ENCODE peak calls at places on chromosomes 4 and X, in eight cellular contexts. P is HEK293T; S is GM12892; T is non-pigmented ciliary epithelial cell; F is nucleus accumbens; K is germinal center; G is stimulated activated CD8-positive, alpha-beta memory T cell treated with anti-CD3 and anti-CD28 coated beads, Interleukin-4, amount 100 ng/mL, for 48 hours; L is SHP77. A is an unnamed sample.

GRCh38 chr4:185357220-185357619 is 38.5 kb downstream of the LRP2BP start:
- DNase-seq in P (no peak), S (no peak), T (no peak), F (no peak), K (no peak), G (no peak), L (no peak), A (no peak)

GRCh38 chr4:184950117-184950830 is 68.0 kb upstream of the HELT start:
- DNase-seq in P (no peak), S (no peak), T (no peak), F (no peak), K (no peak), G (no peak), L (no peak), A (no peak)

GRCh38 chr4:120685756-120686278 is 236.7 kb downstream of the PRDM5 start:
- DNase-seq in P (no peak), S (no peak), T (no peak), F (no peak), K (no peak), G (no peak), L (no peak), A (no peak)

GRCh38 chrX:13220916-13221315 is 98.9 kb downstream of the ATXN3L start:
- DNase-seq in P (no peak), S (no peak), T (peak; percentile 59), F (no peak), K (no peak), G (no peak), L (no peak), A (no peak)

GRCh38 chr4:6918345-6918744 is 8.7 kb downstream of the TBC1D14 start:
- DNase-seq in P (no peak), S (no peak), T (no peak), F (no peak), K (no peak), G (no peak), L (no peak), A (no peak)

GRCh38 chr4:184287697-184288255 is 70.1 kb upstream of the ENPP6 start:
- DNase-seq in P (no peak), S (no peak), T (peak; percentile 27), F (no peak), K (no peak), G (no peak), L (no peak), A (no peak)

GRCh38 chrX:18855919-18856644 is 127.8 kb downstream of the PHKA2 start:
- DNase-seq in P (no peak), S (no peak), T (peak; percentile 9), F (no peak), K (no peak), G (no peak), L (no peak), A (no peak)

GRCh38 chrX:55767100-55767499 is 49.6 kb downstream of the RRAGB start:
- DNase-seq in P (no peak), S (no peak), T (no peak), F (no peak), K (no peak), G (no peak), L (no peak), A (no peak)

GRCh38 chr4:140626982-140627381 is 58.2 kb upstream of the UCP1 start:
- DNase-seq in P (no peak), S (no peak), T (no peak), F (no peak), K (no peak), G (no peak), L (no peak), A (no peak)

GRCh38 chr4:20788266-20788665 is 88.0 kb downstream of the PACRGL start:
- DNase-seq in P (no peak), S (no peak), T (no peak), F (no peak), K (no peak), G (no peak), L (no peak), A (no peak)